ENCODE peak calls at places on chromosomes 13 and 19, in eight cellular contexts. W is cerebellar cortex; H is psoas muscle; F is mesenteric fat pad; L is stimulated activated CD8-positive, alpha-beta memory T cell treated with anti-CD3 and anti-CD28 coated beads, Interleukin-12 subunit alpha, Interleukin-12 subunit beta, amount 100 ng/mL, for 4 hours; K is progenitor cell of endocrine pancreas; Q is fibroblast of pulmonary artery; V is heart left ventricle. O is an unnamed sample.

GRCh38 chr13:22028831-22029230 is 358.0 kb downstream of the FGF9 start:
- DNase-seq in K (no peak), V (no peak), H (no peak), L (no peak), Q (no peak), F (no peak), W (no peak), O (no peak)

GRCh38 chr19:35641515-35642151 is at the start of gene ETV2:
- DNase-seq in K (no peak), L (peak; percentile 36), F (no peak), V (peak; percentile 38), H (no peak), W (no peak), Q (peak; percentile 63), O (peak; percentile 54)

GRCh38 chr19:32677657-32678056 is 2.0 kb downstream of the RGS9BP start:
- DNase-seq in V (no peak), W (peak; percentile 64), Q (no peak), L (no peak), H (no peak), K (no peak), F (no peak), O (no peak)

GRCh38 chr13:102978168-102978567 is 88.0 kb downstream of the SLC10A2 start:
- DNase-seq in K (no peak), W (no peak), H (no peak), L (no peak), Q (peak; percentile 36), V (no peak), F (no peak), O (peak; percentile 79)

GRCh38 chr13:46622918-46623256 is 69.9 kb downstream of the LRCH1 start:
- DNase-seq in F (no peak), L (no peak), V (peak; percentile 61), K (no peak), W (peak; percentile 94), H (peak; percentile 29), Q (peak; percentile 83), O (peak; percentile 92)

GRCh38 chr19:36152886-36153525 is 759 bp upstream of the COX7A1 start:
- DNase-seq in Q (no peak), V (no peak), K (no peak), L (no peak), F (no peak), W (no peak), H (no peak), O (no peak)

GRCh38 chr19:30064021-30064699 is 122.1 kb downstream of the URI1 start:
- DNase-seq in K (no peak), V (no peak), W (peak; percentile 66), Q (no peak), L (no peak), H (no peak), F (peak; percentile 81), O (no peak)

GRCh38 chr19:16061943-16062342 is 14.4 kb upstream of the TPM4 start:
- DNase-seq in K (no peak), Q (no peak), W (no peak), V (no peak), L (no peak), F (no peak), H (no peak), O (no peak)

GRCh38 chr19:46944918-46945628 is 74.6 kb upstream of the NPAS1 start:
- DNase-seq in Q (peak; percentile 53), H (peak; percentile 74), L (no peak), V (peak; percentile 86), K (no peak), W (peak; percentile 31), F (no peak), O (peak; percentile 86)

GRCh38 chr13:40637644-40638043 is 28.8 kb downstream of the FOXO1 start:
- DNase-seq in Q (no peak), F (no peak), L (no peak), K (no peak), V (no peak), H (no peak), W (no peak), O (no peak)

GRCh38 chr13:91307887-91308286 is 39.6 kb upstream of the MIR17HG start:
- DNase-seq in L (no peak), F (no peak), H (no peak), W (no peak), K (no peak), Q (no peak), V (no peak), O (no peak)

GRCh38 chr19:21604351-21604926 is 99.0 kb downstream of the ZNF429 start:
- DNase-seq in W (peak; percentile 32), F (no peak), H (no peak), L (no peak), V (no peak), K (no peak), Q (no peak), O (peak; percentile 5)

GRCh38 chr19:7101498-7102253 is 32.2 kb downstream of the ZNF557 start:
- DNase-seq in W (no peak), Q (no peak), L (no peak), F (no peak), K (no peak), V (no peak), H (no peak), O (no peak)

GRCh38 chr13:48806522-48806921 is 152.8 kb downstream of the CYSLTR2 start:
- DNase-seq in Q (no peak), F (no peak), H (no peak), W (no peak), V (no peak), K (no peak), L (no peak), O (no peak)

GRCh38 chr19:10603084-10603872 is 16.2 kb upstream of the AP1M2 start:
- DNase-seq in V (peak; percentile 67), K (no peak), H (peak; percentile 47), W (no peak), F (no peak), Q (no peak), L (peak; percentile 71), O (no peak)

GRCh38 chr19:46495789-46496099 is at the start of gene PNMA8B:
- DNase-seq in Q (peak; percentile 52), L (no peak), K (peak; percentile 92), F (no peak), W (peak; percentile 88), H (peak; percentile 69), V (peak; percentile 79), O (no peak)

GRCh38 chr13:104962411-104962810 is 1573.1 kb downstream of the EFNB2 start:
- DNase-seq in W (peak; percentile 88), K (no peak), F (no peak), H (no peak), V (no peak), Q (no peak), L (no peak), O (no peak)

O was measured in fibroblast of mammary gland.